ENCODE peak calls at places on chromosome 5, in four cellular contexts. A is K562, D is GM12878, I is IMR-90. S is an unnamed sample.

GRCh38 chr5:38831909-38832308 is 13.9 kb upstream of the OSMR start:
- DNase-seq in A (peak; percentile 56), D (no peak), I (peak; percentile 45), S (peak; percentile 43)

GRCh38 chr5:142343531-142343930 is 18.7 kb upstream of the SPRY4 start:
- DNase-seq in A (no peak), D (no peak), I (no peak), S (no peak)

GRCh38 chr5:84634256-84634655 is 249.6 kb upstream of the EDIL3 start:
- DNase-seq in A (no peak), D (no peak), I (peak; percentile 17), S (no peak)

GRCh38 chr5:154849261-154849660 is 1.1 kb downstream of the FAXDC2 start:
- DNase-seq in A (no peak), D (no peak), I (no peak), S (no peak)

GRCh38 chr5:139982157-139982974 is 60.7 kb downstream of the NRG2 start:
- DNase-seq in A (peak; percentile 47), D (no peak), I (peak; percentile 4), S (peak; percentile 41)

GRCh38 chr5:35857606-35858205 is 1.0 kb downstream of the IL7R start:
- DNase-seq in A (no peak), D (no peak), I (peak; percentile 91), S (peak; percentile 91)

GRCh38 chr5:163385276-163385675 is 52.1 kb upstream of the CCNG1 start:
- DNase-seq in A (no peak), D (no peak), I (no peak), S (no peak)

GRCh38 chr5:103444333-103445038 is 118.1 kb downstream of the NUDT12 start:
- DNase-seq in A (no peak), D (no peak), I (no peak), S (no peak)

GRCh38 chr5:143401846-143402463 is 1.5 kb downstream of the NR3C1 start:
- DNase-seq in A (peak; percentile 5), D (no peak), I (peak; percentile 20), S (peak; percentile 47)

GRCh38 chr5:53416144-53416730 is 64.2 kb upstream of the FST start:
- DNase-seq in A (no peak), D (no peak), I (no peak), S (no peak)

GRCh38 chr5:150585781-150586461 is 54.5 kb upstream of the SYNPO start:
- DNase-seq in A (no peak), D (no peak), I (no peak), S (no peak)

GRCh38 chr5:119743927-119744326 is 114.6 kb downstream of the FAM170A start:
- DNase-seq in A (peak; percentile 69), D (peak; percentile 48), I (peak; percentile 4), S (no peak)

GRCh38 chr5:126846344-126846743 is 69.4 kb downstream of the LMNB1 start:
- DNase-seq in A (no peak), D (no peak), I (peak; percentile 38), S (peak; percentile 35)

GRCh38 chr5:162068412-162068811 is 839 bp downstream of the GABRG2 start:
- DNase-seq in A (peak; percentile 8), D (no peak), I (no peak), S (no peak)

GRCh38 chr5:56115589-56115988 is 117.5 kb downstream of the ANKRD55 start:
- DNase-seq in A (no peak), D (no peak), I (no peak), S (no peak)

GRCh38 chr5:170408189-170408588 is 19.0 kb upstream of the KCNMB1 start:
- DNase-seq in A (no peak), D (no peak), I (no peak), S (no peak)

GRCh38 chr5:10849278-10849677 is 88.2 kb upstream of the DAP start:
- DNase-seq in A (no peak), D (no peak), I (peak; percentile 76), S (no peak)

GRCh38 chr5:179153341-179153901 is 93.2 kb downstream of the ZNF354C start:
- DNase-seq in A (no peak), D (no peak), I (no peak), S (no peak)

GRCh38 chr5:39517800-39518199 is 93.0 kb upstream of the DAB2 start:
- DNase-seq in A (no peak), D (no peak), I (peak; percentile 92), S (peak; percentile 67)

DNA sequence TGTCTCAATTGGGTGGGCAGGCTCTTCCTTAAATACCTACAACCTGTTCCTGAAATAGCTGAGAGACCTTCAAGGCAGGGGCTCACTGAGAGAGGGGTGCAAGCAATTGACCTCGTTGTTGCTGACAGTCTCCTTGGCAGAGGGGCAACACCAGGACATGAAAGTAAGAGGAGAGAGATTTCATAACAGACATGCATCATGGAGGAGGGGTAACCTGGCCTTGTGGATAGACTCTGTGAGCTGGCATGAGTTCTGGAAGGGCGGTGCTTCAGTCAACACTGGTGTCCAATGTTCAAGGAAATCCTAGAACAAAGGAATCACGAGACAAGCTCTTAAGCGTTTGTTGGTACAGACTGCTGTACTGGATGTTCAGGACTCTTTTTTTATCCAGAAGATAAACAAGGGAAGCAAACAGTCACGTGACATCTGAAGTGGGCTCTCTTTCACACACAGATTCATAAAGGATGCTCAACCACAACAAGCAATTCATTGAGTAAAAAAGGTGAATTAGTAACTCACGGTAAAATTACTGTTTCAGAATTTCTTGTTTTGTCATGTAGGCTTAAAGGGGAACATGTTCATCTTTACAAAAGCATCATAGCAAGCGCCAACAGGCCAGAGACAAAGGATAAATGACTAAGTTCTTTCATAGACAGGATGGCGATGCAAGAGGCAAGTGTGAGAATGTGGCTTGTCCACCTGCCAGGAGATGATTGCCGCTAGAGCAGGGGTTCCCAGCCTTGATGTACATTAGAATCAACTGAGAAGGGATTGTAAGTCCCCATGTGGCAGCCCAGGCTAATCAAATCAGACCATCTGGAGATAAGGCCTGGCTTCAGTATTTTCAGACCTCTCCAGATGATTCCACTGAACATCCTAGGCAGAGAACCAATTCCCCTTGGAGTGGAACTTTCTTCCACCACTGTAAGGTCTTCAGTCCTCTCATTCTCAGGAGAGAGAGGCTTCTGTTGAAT is 20.7 kb downstream of the ANKRA2 start:
- DNase-seq in A (no peak), D (no peak), I (no peak), S (peak; percentile 76)
- TF ChIP-seq FOS in A (no peak), D (no peak), I (no peak), S (no peak)

GRCh38 chr5:76114192-76114795 is 31.1 kb downstream of the SV2C start:
- DNase-seq in A (no peak), D (no peak), I (no peak), S (peak; percentile 71)
- TF ChIP-seq FOS in A (no peak), D (no peak), I (no peak), S (no peak)

GRCh38 chr5:122354293-122354692 is 42.3 kb downstream of the SNCAIP start:
- DNase-seq in A (no peak), D (no peak), I (no peak), S (peak; percentile 19)
- TF ChIP-seq FOS in A (no peak), D (no peak), I (no peak), S (no peak)

GRCh38 chr5:177552839-177553455 is 1.4 kb downstream of the FAM193B start:
- DNase-seq in A (no peak), D (no peak), I (no peak), S (no peak)
- TF ChIP-seq FOS in A (no peak), D (no peak), I (no peak), S (no peak)

DNA sequence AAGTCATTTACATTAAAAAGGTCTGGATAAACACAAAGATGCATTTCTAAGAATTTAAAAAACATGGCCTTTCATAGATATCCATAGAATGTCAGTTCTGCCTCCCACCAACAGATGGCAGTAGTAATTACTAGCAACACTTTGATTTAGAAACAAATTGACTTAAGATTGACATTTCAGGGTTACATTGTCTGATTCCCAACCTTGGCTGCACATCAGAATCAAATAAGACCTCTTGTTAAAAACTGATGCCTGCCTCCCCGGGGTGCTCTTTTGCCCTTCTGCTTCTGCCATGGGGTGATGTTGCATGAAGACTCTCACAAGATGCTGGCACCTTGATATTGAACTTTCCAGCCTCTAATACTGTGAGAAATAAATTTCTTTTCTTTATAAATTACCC is 146.2 kb upstream of the GPR151 start:
- DNase-seq in A (peak; percentile 22), D (no peak), I (no peak), S (peak; percentile 51)
- TF ChIP-seq FOS in A (no peak), D (no peak), I (no peak), S (no peak)

DNA sequence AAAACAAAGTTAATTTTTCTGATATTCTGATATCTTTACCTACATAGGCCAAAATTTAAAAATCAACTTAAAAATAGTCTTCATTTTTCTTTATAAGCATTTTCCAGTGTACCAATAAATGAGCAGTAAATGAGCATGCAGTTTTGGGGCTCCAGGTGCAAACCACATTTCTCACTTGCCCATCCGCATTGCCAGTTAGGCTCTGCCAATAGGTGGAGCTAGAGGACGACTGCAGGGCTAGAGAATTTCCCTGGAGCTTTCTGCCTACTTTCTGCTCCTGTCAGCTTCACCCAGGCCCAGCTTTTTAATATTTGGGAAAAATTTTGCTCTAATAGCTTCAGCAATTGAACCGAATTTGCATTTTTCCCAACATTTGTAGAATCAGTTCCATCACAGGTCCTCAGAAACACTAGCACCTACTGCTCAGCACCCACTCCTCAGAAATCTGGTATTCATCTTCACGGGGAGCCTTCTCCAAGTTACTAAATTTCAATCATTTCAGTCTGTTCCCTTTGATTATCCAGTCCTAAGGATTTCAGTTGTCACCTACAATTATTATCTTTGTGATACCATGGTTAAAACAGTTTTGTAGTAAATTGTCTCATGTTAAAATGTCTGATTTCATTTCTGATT is 104.8 kb upstream of the FAM174A start:
- DNase-seq in A (peak; percentile 37), D (peak; percentile 15), I (peak; percentile 30), S (peak; percentile 54)
- TF ChIP-seq FOS in A (no peak), D (no peak), I (no peak), S (no peak)

GRCh38 chr5:4990017-4990416 is 150.1 kb upstream of the ADAMTS16 start:
- DNase-seq in A (no peak), D (no peak), I (no peak), S (no peak)
- TF ChIP-seq FOS in A (no peak), D (no peak), I (no peak), S (no peak)